ENCODE peak calls at places on chromosomes 1 and 21, in eight cellular contexts. One of them, this sample, is unnamed.

GRCh38 chr1:229596961-229597699 is 28.8 kb downstream of the TAF5L start:
- DNase-seq in GM23338: no peak
- DNase-seq in H9: no peak
- DNase-seq in aorta: peak; percentile 85
- DNase-seq in upper lobe of right lung: no peak
- DNase-seq in body of pancreas: peak; percentile 27
- DNase-seq in A549: no peak
- DNase-seq in right atrium auricular region: peak; percentile 80
- DNase-seq in this sample: no peak

GRCh38 chr1:87141556-87141955 is 187.1 kb upstream of the LMO4 start:
- DNase-seq in GM23338: no peak
- DNase-seq in H9: no peak
- DNase-seq in aorta: no peak
- DNase-seq in upper lobe of right lung: no peak
- DNase-seq in body of pancreas: no peak
- DNase-seq in A549: no peak
- DNase-seq in right atrium auricular region: no peak
- DNase-seq in this sample: no peak

GRCh38 chr1:211606327-211606913 is 27.5 kb upstream of the SLC30A1 start:
- DNase-seq in GM23338: no peak
- DNase-seq in H9: no peak
- DNase-seq in aorta: no peak
- DNase-seq in upper lobe of right lung: no peak
- DNase-seq in body of pancreas: no peak
- DNase-seq in A549: no peak
- DNase-seq in right atrium auricular region: no peak
- DNase-seq in this sample: no peak

GRCh38 chr21:42350899-42351543 is at the start of gene TFF2:
- DNase-seq in GM23338: no peak
- DNase-seq in H9: peak; percentile 18
- DNase-seq in aorta: no peak
- DNase-seq in upper lobe of right lung: peak; percentile 38
- DNase-seq in body of pancreas: no peak
- DNase-seq in A549: no peak
- DNase-seq in right atrium auricular region: no peak
- DNase-seq in this sample: no peak

GRCh38 chr1:12201343-12202189 is 28.3 kb upstream of the VPS13D start:
- DNase-seq in GM23338: no peak
- DNase-seq in H9: no peak
- DNase-seq in aorta: no peak
- DNase-seq in upper lobe of right lung: no peak
- DNase-seq in body of pancreas: no peak
- DNase-seq in A549: no peak
- DNase-seq in right atrium auricular region: no peak
- DNase-seq in this sample: no peak

GRCh38 chr1:219544163-219544846 is 68.6 kb downstream of the ZC3H11B start:
- DNase-seq in GM23338: peak; percentile 51
- DNase-seq in H9: no peak
- DNase-seq in aorta: no peak
- DNase-seq in upper lobe of right lung: no peak
- DNase-seq in body of pancreas: no peak
- DNase-seq in A549: no peak
- DNase-seq in right atrium auricular region: no peak
- DNase-seq in this sample: no peak

GRCh38 chr21:44065428-44065827 is 41.8 kb upstream of the PWP2 start:
- DNase-seq in GM23338: no peak
- DNase-seq in H9: no peak
- DNase-seq in aorta: no peak
- DNase-seq in upper lobe of right lung: no peak
- DNase-seq in body of pancreas: no peak
- DNase-seq in A549: no peak
- DNase-seq in right atrium auricular region: no peak
- DNase-seq in this sample: no peak

GRCh38 chr1:235657747-235658526 is 8.4 kb upstream of the GNG4 start:
- DNase-seq in GM23338: no peak
- DNase-seq in H9: no peak
- DNase-seq in aorta: no peak
- DNase-seq in upper lobe of right lung: no peak
- DNase-seq in body of pancreas: no peak
- DNase-seq in A549: no peak
- DNase-seq in right atrium auricular region: no peak
- DNase-seq in this sample: no peak

GRCh38 chr1:55860816-55861519 is 645.8 kb upstream of the USP24 start:
- DNase-seq in GM23338: peak; percentile 54
- DNase-seq in H9: peak; percentile 38
- DNase-seq in aorta: no peak
- DNase-seq in upper lobe of right lung: no peak
- DNase-seq in body of pancreas: no peak
- DNase-seq in A549: no peak
- DNase-seq in right atrium auricular region: no peak
- DNase-seq in this sample: no peak

GRCh38 chr1:226397955-226398636 is 9.8 kb downstream of the PARP1 start:
- DNase-seq in GM23338: no peak
- DNase-seq in H9: no peak
- DNase-seq in aorta: no peak
- DNase-seq in upper lobe of right lung: no peak
- DNase-seq in body of pancreas: no peak
- DNase-seq in A549: no peak
- DNase-seq in right atrium auricular region: no peak
- DNase-seq in this sample: no peak

GRCh38 chr1:2110191-2110737 is 60.1 kb downstream of the PRKCZ start:
- DNase-seq in GM23338: no peak
- DNase-seq in H9: no peak
- DNase-seq in aorta: peak; percentile 35
- DNase-seq in upper lobe of right lung: peak; percentile 57
- DNase-seq in body of pancreas: no peak
- DNase-seq in A549: no peak
- DNase-seq in right atrium auricular region: no peak
- DNase-seq in this sample: no peak

GRCh38 chr1:40344597-40344996 is 27.5 kb upstream of the COL9A2 start:
- DNase-seq in GM23338: peak; percentile 18
- DNase-seq in H9: no peak
- DNase-seq in aorta: peak; percentile 82
- DNase-seq in upper lobe of right lung: peak; percentile 77
- DNase-seq in body of pancreas: peak; percentile 18
- DNase-seq in A549: no peak
- DNase-seq in right atrium auricular region: peak; percentile 74
- DNase-seq in this sample: peak; percentile 57

GRCh38 chr1:234918216-234918841 is 210.3 kb downstream of the TOMM20 start:
- DNase-seq in GM23338: peak; percentile 37
- DNase-seq in H9: no peak
- DNase-seq in aorta: peak; percentile 74
- DNase-seq in upper lobe of right lung: peak; percentile 62
- DNase-seq in body of pancreas: peak; percentile 47
- DNase-seq in A549: no peak
- DNase-seq in right atrium auricular region: no peak
- DNase-seq in this sample: peak; percentile 69

GRCh38 chr1:208855403-208855802 is 611.2 kb upstream of the PLXNA2 start:
- DNase-seq in GM23338: no peak
- DNase-seq in H9: no peak
- DNase-seq in aorta: no peak
- DNase-seq in upper lobe of right lung: no peak
- DNase-seq in body of pancreas: no peak
- DNase-seq in A549: no peak
- DNase-seq in right atrium auricular region: no peak
- DNase-seq in this sample: no peak

DNA sequence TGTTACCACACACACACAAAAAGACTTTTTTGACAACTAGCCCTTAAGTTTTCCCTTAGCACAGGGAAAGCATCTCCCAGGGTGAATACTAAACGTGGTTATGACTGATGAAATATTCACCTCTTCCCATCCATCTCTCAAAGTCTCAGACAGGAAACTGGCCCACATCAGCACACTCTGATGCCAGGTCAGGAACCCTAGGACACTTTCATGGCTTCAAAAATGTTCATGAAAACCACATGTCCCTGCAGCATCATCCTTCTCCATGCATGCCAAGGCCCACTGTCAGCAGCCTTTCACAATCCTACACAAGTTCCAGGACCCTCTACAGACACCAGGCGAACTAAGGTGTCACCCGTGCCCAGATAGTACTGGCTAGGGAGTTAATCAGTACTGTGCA is 68.7 kb downstream of the DNTTIP2 start:
- DNase-seq in GM23338: no peak
- DNase-seq in H9: no peak
- DNase-seq in aorta: no peak
- DNase-seq in upper lobe of right lung: no peak
- DNase-seq in body of pancreas: no peak
- DNase-seq in A549: no peak
- DNase-seq in right atrium auricular region: no peak
- DNase-seq in this sample: no peak
- H3K4me1 ChIP-seq in GM23338: peaks cover 26% of the 10 kb centered on the region
- H3K4me1 ChIP-seq in H9: no peaks in the 10 kb centered on the region
- H3K4me1 ChIP-seq in aorta: peaks cover 5% of the 10 kb centered on the region
- H3K4me1 ChIP-seq in upper lobe of right lung: peaks cover 11% of the 10 kb centered on the region
- H3K4me1 ChIP-seq in body of pancreas: no peaks in the 10 kb centered on the region
- H3K4me1 ChIP-seq in A549: peaks cover 29% of the 10 kb centered on the region
- H3K4me1 ChIP-seq in right atrium auricular region: no peaks in the 10 kb centered on the region
- H3K4me1 ChIP-seq in this sample: no peaks in the 10 kb centered on the region

GRCh38 chr1:202121006-202121405 is 1.7 kb upstream of the GPR37L1 start:
- DNase-seq in GM23338: no peak
- DNase-seq in H9: no peak
- DNase-seq in aorta: no peak
- DNase-seq in upper lobe of right lung: no peak
- DNase-seq in body of pancreas: no peak
- DNase-seq in A549: no peak
- DNase-seq in right atrium auricular region: no peak
- DNase-seq in this sample: no peak
- H3K4me1 ChIP-seq in GM23338: no peaks in the 10 kb centered on the region
- H3K4me1 ChIP-seq in H9: peaks cover 2% of the 10 kb centered on the region
- H3K4me1 ChIP-seq in aorta: no peaks in the 10 kb centered on the region
- H3K4me1 ChIP-seq in upper lobe of right lung: no peaks in the 10 kb centered on the region
- H3K4me1 ChIP-seq in body of pancreas: peaks cover 11% of the 10 kb centered on the region
- H3K4me1 ChIP-seq in A549: peaks cover 22% of the 10 kb centered on the region
- H3K4me1 ChIP-seq in right atrium auricular region: no peaks in the 10 kb centered on the region
- H3K4me1 ChIP-seq in this sample: peaks cover 12% of the 10 kb centered on the region

GRCh38 chr1:203640117-203640516 is 13.5 kb downstream of the ATP2B4 start:
- DNase-seq in GM23338: no peak
- DNase-seq in H9: no peak
- DNase-seq in aorta: no peak
- DNase-seq in upper lobe of right lung: no peak
- DNase-seq in body of pancreas: no peak
- DNase-seq in A549: no peak
- DNase-seq in right atrium auricular region: no peak
- DNase-seq in this sample: no peak
- H3K4me1 ChIP-seq in GM23338: no peaks in the 10 kb centered on the region
- H3K4me1 ChIP-seq in H9: no peaks in the 10 kb centered on the region
- H3K4me1 ChIP-seq in aorta: peaks cover 28% of the 10 kb centered on the region
- H3K4me1 ChIP-seq in upper lobe of right lung: peaks cover 50% of the 10 kb centered on the region
- H3K4me1 ChIP-seq in body of pancreas: peaks cover 27% of the 10 kb centered on the region
- H3K4me1 ChIP-seq in A549: no peaks in the 10 kb centered on the region
- H3K4me1 ChIP-seq in right atrium auricular region: no peaks in the 10 kb centered on the region
- H3K4me1 ChIP-seq in this sample: no peaks in the 10 kb centered on the region

GRCh38 chr1:27005648-27006496 is 6.8 kb downstream of the TENT5B start:
- DNase-seq in GM23338: peak; percentile 63
- DNase-seq in H9: peak; percentile 73
- DNase-seq in aorta: no peak
- DNase-seq in upper lobe of right lung: peak; percentile 86
- DNase-seq in body of pancreas: peak; percentile 43
- DNase-seq in A549: no peak
- DNase-seq in right atrium auricular region: no peak
- DNase-seq in this sample: no peak

GRCh38 chr1:27005166-27005530 is 7.5 kb downstream of the TENT5B start:
- DNase-seq in GM23338: no peak
- DNase-seq in H9: no peak
- DNase-seq in aorta: no peak
- DNase-seq in upper lobe of right lung: no peak
- DNase-seq in body of pancreas: no peak
- DNase-seq in A549: no peak
- DNase-seq in right atrium auricular region: no peak
- DNase-seq in this sample: no peak

GRCh38 chr1:27004471-27005165 is 8.0 kb downstream of the TENT5B start:
- DNase-seq in GM23338: peak; percentile 62
- DNase-seq in H9: peak; percentile 72
- DNase-seq in aorta: no peak
- DNase-seq in upper lobe of right lung: peak; percentile 76
- DNase-seq in body of pancreas: peak; percentile 53
- DNase-seq in A549: no peak
- DNase-seq in right atrium auricular region: no peak
- DNase-seq in this sample: no peak

GRCh38 chr1:27007909-27008582 is 4.6 kb downstream of the TENT5B start:
- DNase-seq in GM23338: peak; percentile 87
- DNase-seq in H9: peak; percentile 89
- DNase-seq in aorta: no peak
- DNase-seq in upper lobe of right lung: peak; percentile 91
- DNase-seq in body of pancreas: peak; percentile 77
- DNase-seq in A549: no peak
- DNase-seq in right atrium auricular region: no peak
- DNase-seq in this sample: no peak

GRCh38 chr1:27006683-27007082 is 6.0 kb downstream of the TENT5B start:
- DNase-seq in GM23338: no peak
- DNase-seq in H9: peak; percentile 76
- DNase-seq in aorta: no peak
- DNase-seq in upper lobe of right lung: peak; percentile 81
- DNase-seq in body of pancreas: no peak
- DNase-seq in A549: no peak
- DNase-seq in right atrium auricular region: no peak
- DNase-seq in this sample: no peak
- H3K4me1 ChIP-seq in GM23338: peaks cover 71% of the 10 kb centered on the region
- H3K4me1 ChIP-seq in H9: peaks cover 22% of the 10 kb centered on the region
- H3K4me1 ChIP-seq in aorta: no peaks in the 10 kb centered on the region
- H3K4me1 ChIP-seq in upper lobe of right lung: peaks cover 38% of the 10 kb centered on the region
- H3K4me1 ChIP-seq in body of pancreas: peaks cover 68% of the 10 kb centered on the region
- H3K4me1 ChIP-seq in A549: peaks cover 68% of the 10 kb centered on the region
- H3K4me1 ChIP-seq in right atrium auricular region: no peaks in the 10 kb centered on the region
- H3K4me1 ChIP-seq in this sample: no peaks in the 10 kb centered on the region

GRCh38 chr1:27141266-27142003 is 13.5 kb downstream of the SLC9A1 start:
- DNase-seq in GM23338: peak; percentile 71
- DNase-seq in H9: peak; percentile 56
- DNase-seq in aorta: no peak
- DNase-seq in upper lobe of right lung: peak; percentile 77
- DNase-seq in body of pancreas: peak; percentile 76
- DNase-seq in A549: no peak
- DNase-seq in right atrium auricular region: no peak
- DNase-seq in this sample: no peak
- H3K4me1 ChIP-seq in GM23338: peaks cover 55% of the 10 kb centered on the region
- H3K4me1 ChIP-seq in H9: peaks cover 14% of the 10 kb centered on the region
- H3K4me1 ChIP-seq in aorta: no peaks in the 10 kb centered on the region
- H3K4me1 ChIP-seq in upper lobe of right lung: peaks cover 73% of the 10 kb centered on the region
- H3K4me1 ChIP-seq in body of pancreas: peaks cover 24% of the 10 kb centered on the region
- H3K4me1 ChIP-seq in A549: peaks cover 36% of the 10 kb centered on the region
- H3K4me1 ChIP-seq in right atrium auricular region: no peaks in the 10 kb centered on the region
- H3K4me1 ChIP-seq in this sample: no peaks in the 10 kb centered on the region

DNA sequence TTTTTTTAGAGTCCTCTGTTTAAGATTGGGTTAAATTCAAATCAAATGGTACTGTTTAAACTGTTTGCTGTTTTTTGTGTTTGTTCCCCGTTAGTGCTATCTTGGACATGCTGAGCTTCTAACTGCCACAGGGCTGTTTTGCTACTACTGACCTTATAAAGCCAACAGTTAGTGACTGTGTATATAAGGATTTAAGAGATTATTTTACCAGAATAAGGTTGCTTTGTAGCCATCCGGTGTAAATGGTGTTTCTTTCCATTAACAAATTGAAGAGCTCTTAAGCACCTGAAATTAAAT is 37.0 kb downstream of the ZNF281 start:
- DNase-seq in GM23338: no peak
- DNase-seq in H9: no peak
- DNase-seq in aorta: no peak
- DNase-seq in upper lobe of right lung: no peak
- DNase-seq in body of pancreas: no peak
- DNase-seq in A549: no peak
- DNase-seq in right atrium auricular region: no peak
- DNase-seq in this sample: no peak
- H3K4me1 ChIP-seq in GM23338: peaks cover 73% of the 10 kb centered on the region
- H3K4me1 ChIP-seq in H9: peaks cover 16% of the 10 kb centered on the region
- H3K4me1 ChIP-seq in aorta: no peaks in the 10 kb centered on the region
- H3K4me1 ChIP-seq in upper lobe of right lung: peaks cover 5% of the 10 kb centered on the region
- H3K4me1 ChIP-seq in body of pancreas: peaks cover 28% of the 10 kb centered on the region
- H3K4me1 ChIP-seq in A549: peaks cover 94% of the 10 kb centered on the region
- H3K4me1 ChIP-seq in right atrium auricular region: no peaks in the 10 kb centered on the region
- H3K4me1 ChIP-seq in this sample: peaks cover 21% of the 10 kb centered on the region

GRCh38 chr1:33460947-33461629 is 11.4 kb upstream of the ZSCAN20 start:
- DNase-seq in GM23338: no peak
- DNase-seq in H9: no peak
- DNase-seq in aorta: peak; percentile 76
- DNase-seq in upper lobe of right lung: peak; percentile 42
- DNase-seq in body of pancreas: no peak
- DNase-seq in A549: no peak
- DNase-seq in right atrium auricular region: no peak
- DNase-seq in this sample: no peak
- H3K4me1 ChIP-seq in GM23338: no peaks in the 10 kb centered on the region
- H3K4me1 ChIP-seq in H9: no peaks in the 10 kb centered on the region
- H3K4me1 ChIP-seq in aorta: peaks cover 4% of the 10 kb centered on the region
- H3K4me1 ChIP-seq in upper lobe of right lung: no peaks in the 10 kb centered on the region
- H3K4me1 ChIP-seq in body of pancreas: no peaks in the 10 kb centered on the region
- H3K4me1 ChIP-seq in A549: no peaks in the 10 kb centered on the region
- H3K4me1 ChIP-seq in right atrium auricular region: no peaks in the 10 kb centered on the region
- H3K4me1 ChIP-seq in this sample: no peaks in the 10 kb centered on the region